ENCODE peak calls at places on chromosomes 12 and 14, in seven cellular contexts. One of them, this sample, is unnamed.
A peak's percentile ranks its signal among the peaks of the same experiment; 100 is the strongest.

GRCh38 chr14:77459072-77459723 is 1.3 kb downstream of the AHSA1 start:
- DNase-seq in HTR-8/SVneo: peak; percentile 64
- DNase-seq in 8988T: no peak
- DNase-seq in CD4-positive, CD25-positive, alpha-beta regulatory T cell: peak; percentile 80
- DNase-seq in left lung: no peak
- DNase-seq in lower leg skin: peak; percentile 50
- DNase-seq in activated CD4-positive, alpha-beta T cell treated with anti-CD3 and anti-CD28 coated beads, Interleukin-2, amount 50 U/mL, for 4 hours: peak; percentile 48
- DNase-seq in this sample: peak; percentile 63

GRCh38 chr12:58009355-58009754 is 68.0 kb downstream of the ATP23 start:
- DNase-seq in CD4-positive, CD25-positive, alpha-beta regulatory T cell: no peak
- DNase-seq in left lung: no peak
- DNase-seq in lower leg skin: no peak
- DNase-seq in activated CD4-positive, alpha-beta T cell treated with anti-CD3 and anti-CD28 coated beads, Interleukin-2, amount 50 U/mL, for 4 hours: no peak
- DNase-seq in HTR-8/SVneo: no peak
- DNase-seq in 8988T: no peak
- DNase-seq in this sample: no peak

GRCh38 chr14:69559581-69560011 is 15.1 kb downstream of the CCDC177 start:
- DNase-seq in HTR-8/SVneo: no peak
- DNase-seq in CD4-positive, CD25-positive, alpha-beta regulatory T cell: no peak
- DNase-seq in left lung: no peak
- DNase-seq in activated CD4-positive, alpha-beta T cell treated with anti-CD3 and anti-CD28 coated beads, Interleukin-2, amount 50 U/mL, for 4 hours: no peak
- DNase-seq in 8988T: no peak
- DNase-seq in lower leg skin: no peak
- DNase-seq in this sample: no peak

GRCh38 chr12:14892726-14893442 is 7.2 kb upstream of the MGP start:
- DNase-seq in lower leg skin: peak; percentile 68
- DNase-seq in left lung: no peak
- DNase-seq in CD4-positive, CD25-positive, alpha-beta regulatory T cell: no peak
- DNase-seq in 8988T: no peak
- DNase-seq in activated CD4-positive, alpha-beta T cell treated with anti-CD3 and anti-CD28 coated beads, Interleukin-2, amount 50 U/mL, for 4 hours: no peak
- DNase-seq in HTR-8/SVneo: no peak
- DNase-seq in this sample: no peak

GRCh38 chr12:68825569-68826217 is 17.7 kb downstream of the MDM2 start:
- DNase-seq in activated CD4-positive, alpha-beta T cell treated with anti-CD3 and anti-CD28 coated beads, Interleukin-2, amount 50 U/mL, for 4 hours: no peak
- DNase-seq in 8988T: no peak
- DNase-seq in CD4-positive, CD25-positive, alpha-beta regulatory T cell: no peak
- DNase-seq in left lung: no peak
- DNase-seq in lower leg skin: no peak
- DNase-seq in HTR-8/SVneo: no peak
- DNase-seq in this sample: no peak

GRCh38 chr14:36227344-36227743 is 50.8 kb upstream of the PTCSC3 start:
- DNase-seq in lower leg skin: no peak
- DNase-seq in HTR-8/SVneo: no peak
- DNase-seq in CD4-positive, CD25-positive, alpha-beta regulatory T cell: no peak
- DNase-seq in activated CD4-positive, alpha-beta T cell treated with anti-CD3 and anti-CD28 coated beads, Interleukin-2, amount 50 U/mL, for 4 hours: no peak
- DNase-seq in left lung: no peak
- DNase-seq in 8988T: no peak
- DNase-seq in this sample: no peak

GRCh38 chr12:53097564-53098353 is at the start of gene IGFBP6:
- DNase-seq in CD4-positive, CD25-positive, alpha-beta regulatory T cell: peak; percentile 73
- DNase-seq in left lung: peak; percentile 56
- DNase-seq in activated CD4-positive, alpha-beta T cell treated with anti-CD3 and anti-CD28 coated beads, Interleukin-2, amount 50 U/mL, for 4 hours: peak; percentile 23
- DNase-seq in HTR-8/SVneo: peak; percentile 30
- DNase-seq in lower leg skin: no peak
- DNase-seq in 8988T: no peak
- DNase-seq in this sample: peak; percentile 41

GRCh38 chr14:21846227-21846885 is 172.7 kb upstream of the OR4E1 start:
- DNase-seq in CD4-positive, CD25-positive, alpha-beta regulatory T cell: peak; percentile 65
- DNase-seq in activated CD4-positive, alpha-beta T cell treated with anti-CD3 and anti-CD28 coated beads, Interleukin-2, amount 50 U/mL, for 4 hours: peak; percentile 70
- DNase-seq in 8988T: no peak
- DNase-seq in HTR-8/SVneo: no peak
- DNase-seq in left lung: no peak
- DNase-seq in lower leg skin: no peak
- DNase-seq in this sample: peak; percentile 54

GRCh38 chr12:121009744-121010143 is 6.5 kb downstream of the C12orf43 start:
- DNase-seq in HTR-8/SVneo: peak; percentile 56
- DNase-seq in 8988T: peak; percentile 60
- DNase-seq in lower leg skin: no peak
- DNase-seq in activated CD4-positive, alpha-beta T cell treated with anti-CD3 and anti-CD28 coated beads, Interleukin-2, amount 50 U/mL, for 4 hours: no peak
- DNase-seq in left lung: no peak
- DNase-seq in CD4-positive, CD25-positive, alpha-beta regulatory T cell: no peak
- DNase-seq in this sample: no peak

GRCh38 chr14:29548948-29549370 is 378.7 kb downstream of the PRKD1 start:
- DNase-seq in HTR-8/SVneo: peak; percentile 77
- DNase-seq in 8988T: peak; percentile 20
- DNase-seq in activated CD4-positive, alpha-beta T cell treated with anti-CD3 and anti-CD28 coated beads, Interleukin-2, amount 50 U/mL, for 4 hours: no peak
- DNase-seq in lower leg skin: no peak
- DNase-seq in left lung: no peak
- DNase-seq in CD4-positive, CD25-positive, alpha-beta regulatory T cell: peak; percentile 16
- DNase-seq in this sample: no peak

GRCh38 chr12:25377475-25378179 is 126.9 kb upstream of the KRAS start:
- DNase-seq in CD4-positive, CD25-positive, alpha-beta regulatory T cell: peak; percentile 86
- DNase-seq in 8988T: no peak
- DNase-seq in HTR-8/SVneo: no peak
- DNase-seq in lower leg skin: no peak
- DNase-seq in activated CD4-positive, alpha-beta T cell treated with anti-CD3 and anti-CD28 coated beads, Interleukin-2, amount 50 U/mL, for 4 hours: peak; percentile 33
- DNase-seq in left lung: no peak
- DNase-seq in this sample: peak; percentile 21

GRCh38 chr12:42382013-42382696 is 56.2 kb downstream of the PPHLN1 start:
- DNase-seq in lower leg skin: no peak
- DNase-seq in left lung: no peak
- DNase-seq in 8988T: no peak
- DNase-seq in activated CD4-positive, alpha-beta T cell treated with anti-CD3 and anti-CD28 coated beads, Interleukin-2, amount 50 U/mL, for 4 hours: no peak
- DNase-seq in CD4-positive, CD25-positive, alpha-beta regulatory T cell: no peak
- DNase-seq in HTR-8/SVneo: no peak
- DNase-seq in this sample: no peak

GRCh38 chr14:101585211-101585610 is 23.9 kb downstream of the DIO3 start:
- DNase-seq in 8988T: no peak
- DNase-seq in HTR-8/SVneo: no peak
- DNase-seq in CD4-positive, CD25-positive, alpha-beta regulatory T cell: no peak
- DNase-seq in activated CD4-positive, alpha-beta T cell treated with anti-CD3 and anti-CD28 coated beads, Interleukin-2, amount 50 U/mL, for 4 hours: no peak
- DNase-seq in left lung: no peak
- DNase-seq in lower leg skin: no peak
- DNase-seq in this sample: no peak

GRCh38 chr12:120231316-120232011 is 30.6 kb upstream of the RPLP0 start:
- DNase-seq in 8988T: peak; percentile 72
- DNase-seq in activated CD4-positive, alpha-beta T cell treated with anti-CD3 and anti-CD28 coated beads, Interleukin-2, amount 50 U/mL, for 4 hours: peak; percentile 82
- DNase-seq in lower leg skin: no peak
- DNase-seq in HTR-8/SVneo: peak; percentile 90
- DNase-seq in left lung: peak; percentile 70
- DNase-seq in CD4-positive, CD25-positive, alpha-beta regulatory T cell: peak; percentile 82
- DNase-seq in this sample: peak; percentile 64

GRCh38 chr12:93519859-93520258 is 52.5 kb downstream of the MRPL42 start:
- DNase-seq in left lung: no peak
- DNase-seq in lower leg skin: no peak
- DNase-seq in activated CD4-positive, alpha-beta T cell treated with anti-CD3 and anti-CD28 coated beads, Interleukin-2, amount 50 U/mL, for 4 hours: no peak
- DNase-seq in 8988T: no peak
- DNase-seq in HTR-8/SVneo: no peak
- DNase-seq in CD4-positive, CD25-positive, alpha-beta regulatory T cell: no peak
- DNase-seq in this sample: no peak

GRCh38 chr14:80926706-80927384 is 14.7 kb downstream of the CEP128 start:
- DNase-seq in HTR-8/SVneo: no peak
- DNase-seq in 8988T: no peak
- DNase-seq in activated CD4-positive, alpha-beta T cell treated with anti-CD3 and anti-CD28 coated beads, Interleukin-2, amount 50 U/mL, for 4 hours: no peak
- DNase-seq in left lung: no peak
- DNase-seq in lower leg skin: no peak
- DNase-seq in CD4-positive, CD25-positive, alpha-beta regulatory T cell: no peak
- DNase-seq in this sample: no peak

GRCh38 chr12:54684636-54685630 is 36.8 kb upstream of the DCD start:
- DNase-seq in 8988T: no peak
- DNase-seq in CD4-positive, CD25-positive, alpha-beta regulatory T cell: no peak
- DNase-seq in lower leg skin: no peak
- DNase-seq in activated CD4-positive, alpha-beta T cell treated with anti-CD3 and anti-CD28 coated beads, Interleukin-2, amount 50 U/mL, for 4 hours: no peak
- DNase-seq in HTR-8/SVneo: no peak
- DNase-seq in left lung: no peak
- DNase-seq in this sample: no peak

GRCh38 chr12:38930994-38931393 is 25.6 kb upstream of the CPNE8 start:
- DNase-seq in HTR-8/SVneo: no peak
- DNase-seq in activated CD4-positive, alpha-beta T cell treated with anti-CD3 and anti-CD28 coated beads, Interleukin-2, amount 50 U/mL, for 4 hours: no peak
- DNase-seq in lower leg skin: no peak
- DNase-seq in 8988T: no peak
- DNase-seq in CD4-positive, CD25-positive, alpha-beta regulatory T cell: no peak
- DNase-seq in left lung: no peak
- DNase-seq in this sample: no peak

GRCh38 chr12:51025182-51025747 is 919 bp downstream of the SLC11A2 start:
- DNase-seq in activated CD4-positive, alpha-beta T cell treated with anti-CD3 and anti-CD28 coated beads, Interleukin-2, amount 50 U/mL, for 4 hours: no peak
- DNase-seq in 8988T: no peak
- DNase-seq in CD4-positive, CD25-positive, alpha-beta regulatory T cell: no peak
- DNase-seq in lower leg skin: no peak
- DNase-seq in left lung: no peak
- DNase-seq in HTR-8/SVneo: no peak
- DNase-seq in this sample: no peak

GRCh38 chr12:4626543-4626942 is 22.3 kb downstream of the AKAP3 start:
- DNase-seq in activated CD4-positive, alpha-beta T cell treated with anti-CD3 and anti-CD28 coated beads, Interleukin-2, amount 50 U/mL, for 4 hours: no peak
- DNase-seq in HTR-8/SVneo: no peak
- DNase-seq in 8988T: no peak
- DNase-seq in left lung: no peak
- DNase-seq in lower leg skin: no peak
- DNase-seq in CD4-positive, CD25-positive, alpha-beta regulatory T cell: no peak
- DNase-seq in this sample: no peak

GRCh38 chr12:67714648-67715047 is 66.1 kb downstream of the DYRK2 start:
- DNase-seq in lower leg skin: no peak
- DNase-seq in HTR-8/SVneo: no peak
- DNase-seq in activated CD4-positive, alpha-beta T cell treated with anti-CD3 and anti-CD28 coated beads, Interleukin-2, amount 50 U/mL, for 4 hours: no peak
- DNase-seq in 8988T: no peak
- DNase-seq in left lung: no peak
- DNase-seq in CD4-positive, CD25-positive, alpha-beta regulatory T cell: no peak
- DNase-seq in this sample: no peak

GRCh38 chr14:78227466-78228077 is 57.4 kb downstream of the NRXN3 start:
- DNase-seq in left lung: no peak
- DNase-seq in 8988T: no peak
- DNase-seq in CD4-positive, CD25-positive, alpha-beta regulatory T cell: no peak
- DNase-seq in lower leg skin: no peak
- DNase-seq in HTR-8/SVneo: no peak
- DNase-seq in activated CD4-positive, alpha-beta T cell treated with anti-CD3 and anti-CD28 coated beads, Interleukin-2, amount 50 U/mL, for 4 hours: no peak
- DNase-seq in this sample: no peak

GRCh38 chr12:119008691-119009221 is 27.4 kb downstream of the SRRM4 start:
- DNase-seq in activated CD4-positive, alpha-beta T cell treated with anti-CD3 and anti-CD28 coated beads, Interleukin-2, amount 50 U/mL, for 4 hours: no peak
- DNase-seq in 8988T: no peak
- DNase-seq in CD4-positive, CD25-positive, alpha-beta regulatory T cell: no peak
- DNase-seq in left lung: no peak
- DNase-seq in lower leg skin: no peak
- DNase-seq in HTR-8/SVneo: no peak
- DNase-seq in this sample: no peak

GRCh38 chr14:69997849-69998248 is 118.6 kb downstream of the SMOC1 start:
- DNase-seq in left lung: no peak
- DNase-seq in HTR-8/SVneo: peak; percentile 94
- DNase-seq in activated CD4-positive, alpha-beta T cell treated with anti-CD3 and anti-CD28 coated beads, Interleukin-2, amount 50 U/mL, for 4 hours: no peak
- DNase-seq in 8988T: no peak
- DNase-seq in lower leg skin: no peak
- DNase-seq in CD4-positive, CD25-positive, alpha-beta regulatory T cell: no peak
- DNase-seq in this sample: no peak

GRCh38 chr14:29311983-29312382 is 545.4 kb downstream of the FOXG1 start:
- DNase-seq in HTR-8/SVneo: no peak
- DNase-seq in lower leg skin: no peak
- DNase-seq in activated CD4-positive, alpha-beta T cell treated with anti-CD3 and anti-CD28 coated beads, Interleukin-2, amount 50 U/mL, for 4 hours: no peak
- DNase-seq in left lung: no peak
- DNase-seq in CD4-positive, CD25-positive, alpha-beta regulatory T cell: no peak
- DNase-seq in 8988T: no peak
- DNase-seq in this sample: no peak

GRCh38 chr12:10366875-10367274 is 23.0 kb downstream of the KLRK1 start:
- DNase-seq in 8988T: no peak
- DNase-seq in CD4-positive, CD25-positive, alpha-beta regulatory T cell: no peak
- DNase-seq in activated CD4-positive, alpha-beta T cell treated with anti-CD3 and anti-CD28 coated beads, Interleukin-2, amount 50 U/mL, for 4 hours: no peak
- DNase-seq in lower leg skin: no peak
- DNase-seq in HTR-8/SVneo: no peak
- DNase-seq in left lung: no peak
- DNase-seq in this sample: no peak

GRCh38 chr14:100066984-100067383 is 1.8 kb downstream of the EVL start:
- DNase-seq in 8988T: no peak
- DNase-seq in CD4-positive, CD25-positive, alpha-beta regulatory T cell: peak; percentile 56
- DNase-seq in HTR-8/SVneo: no peak
- DNase-seq in left lung: no peak
- DNase-seq in lower leg skin: no peak
- DNase-seq in activated CD4-positive, alpha-beta T cell treated with anti-CD3 and anti-CD28 coated beads, Interleukin-2, amount 50 U/mL, for 4 hours: no peak
- DNase-seq in this sample: no peak

GRCh38 chr12:32027684-32028355 is 68.6 kb downstream of the RESF1 start:
- DNase-seq in 8988T: no peak
- DNase-seq in lower leg skin: no peak
- DNase-seq in HTR-8/SVneo: no peak
- DNase-seq in left lung: no peak
- DNase-seq in CD4-positive, CD25-positive, alpha-beta regulatory T cell: no peak
- DNase-seq in activated CD4-positive, alpha-beta T cell treated with anti-CD3 and anti-CD28 coated beads, Interleukin-2, amount 50 U/mL, for 4 hours: no peak
- DNase-seq in this sample: no peak

GRCh38 chr12:76836633-76837032 is 42.2 kb downstream of the CSRP2 start:
- DNase-seq in activated CD4-positive, alpha-beta T cell treated with anti-CD3 and anti-CD28 coated beads, Interleukin-2, amount 50 U/mL, for 4 hours: no peak
- DNase-seq in 8988T: no peak
- DNase-seq in left lung: no peak
- DNase-seq in CD4-positive, CD25-positive, alpha-beta regulatory T cell: no peak
- DNase-seq in lower leg skin: no peak
- DNase-seq in HTR-8/SVneo: no peak
- DNase-seq in this sample: no peak

GRCh38 chr14:81302613-81303012 is 81.9 kb upstream of the GTF2A1 start:
- DNase-seq in left lung: no peak
- DNase-seq in activated CD4-positive, alpha-beta T cell treated with anti-CD3 and anti-CD28 coated beads, Interleukin-2, amount 50 U/mL, for 4 hours: no peak
- DNase-seq in 8988T: no peak
- DNase-seq in lower leg skin: no peak
- DNase-seq in HTR-8/SVneo: no peak
- DNase-seq in CD4-positive, CD25-positive, alpha-beta regulatory T cell: no peak
- DNase-seq in this sample: no peak

GRCh38 chr14:34224221-34224620 is 237.8 kb downstream of the SPTSSA start:
- DNase-seq in lower leg skin: no peak
- DNase-seq in CD4-positive, CD25-positive, alpha-beta regulatory T cell: no peak
- DNase-seq in 8988T: no peak
- DNase-seq in left lung: no peak
- DNase-seq in activated CD4-positive, alpha-beta T cell treated with anti-CD3 and anti-CD28 coated beads, Interleukin-2, amount 50 U/mL, for 4 hours: no peak
- DNase-seq in HTR-8/SVneo: no peak
- DNase-seq in this sample: no peak

GRCh38 chr12:96171905-96172304 is 22.3 kb upstream of the ELK3 start:
- DNase-seq in left lung: no peak
- DNase-seq in HTR-8/SVneo: no peak
- DNase-seq in CD4-positive, CD25-positive, alpha-beta regulatory T cell: no peak
- DNase-seq in 8988T: no peak
- DNase-seq in lower leg skin: no peak
- DNase-seq in activated CD4-positive, alpha-beta T cell treated with anti-CD3 and anti-CD28 coated beads, Interleukin-2, amount 50 U/mL, for 4 hours: no peak
- DNase-seq in this sample: no peak

GRCh38 chr14:54261283-54261682 is 135.5 kb upstream of the CDKN3 start:
- DNase-seq in activated CD4-positive, alpha-beta T cell treated with anti-CD3 and anti-CD28 coated beads, Interleukin-2, amount 50 U/mL, for 4 hours: no peak
- DNase-seq in HTR-8/SVneo: no peak
- DNase-seq in left lung: no peak
- DNase-seq in CD4-positive, CD25-positive, alpha-beta regulatory T cell: no peak
- DNase-seq in lower leg skin: no peak
- DNase-seq in 8988T: no peak
- DNase-seq in this sample: no peak

GRCh38 chr12:94057262-94058151 is 90.9 kb upstream of the PLXNC1 start:
- DNase-seq in activated CD4-positive, alpha-beta T cell treated with anti-CD3 and anti-CD28 coated beads, Interleukin-2, amount 50 U/mL, for 4 hours: no peak
- DNase-seq in CD4-positive, CD25-positive, alpha-beta regulatory T cell: no peak
- DNase-seq in left lung: no peak
- DNase-seq in HTR-8/SVneo: no peak
- DNase-seq in 8988T: no peak
- DNase-seq in lower leg skin: no peak
- DNase-seq in this sample: no peak

GRCh38 chr12:7108042-7108927 is 729 bp downstream of the C1RL start:
- DNase-seq in CD4-positive, CD25-positive, alpha-beta regulatory T cell: peak; percentile 94
- DNase-seq in 8988T: no peak
- DNase-seq in lower leg skin: peak; percentile 53
- DNase-seq in HTR-8/SVneo: peak; percentile 90
- DNase-seq in left lung: peak; percentile 87
- DNase-seq in activated CD4-positive, alpha-beta T cell treated with anti-CD3 and anti-CD28 coated beads, Interleukin-2, amount 50 U/mL, for 4 hours: peak; percentile 59
- DNase-seq in this sample: peak; percentile 69

GRCh38 chr12:117718559-117718958 is 250.2 kb downstream of the KSR2 start:
- DNase-seq in HTR-8/SVneo: no peak
- DNase-seq in 8988T: no peak
- DNase-seq in CD4-positive, CD25-positive, alpha-beta regulatory T cell: no peak
- DNase-seq in left lung: no peak
- DNase-seq in activated CD4-positive, alpha-beta T cell treated with anti-CD3 and anti-CD28 coated beads, Interleukin-2, amount 50 U/mL, for 4 hours: no peak
- DNase-seq in lower leg skin: no peak
- DNase-seq in this sample: no peak

GRCh38 chr12:82223421-82223820 is 134.8 kb downstream of the CCDC59 start:
- DNase-seq in lower leg skin: no peak
- DNase-seq in activated CD4-positive, alpha-beta T cell treated with anti-CD3 and anti-CD28 coated beads, Interleukin-2, amount 50 U/mL, for 4 hours: no peak
- DNase-seq in left lung: no peak
- DNase-seq in HTR-8/SVneo: no peak
- DNase-seq in CD4-positive, CD25-positive, alpha-beta regulatory T cell: no peak
- DNase-seq in 8988T: no peak
- DNase-seq in this sample: no peak

GRCh38 chr12:77231548-77231947 is 166.2 kb upstream of the E2F7 start:
- DNase-seq in 8988T: no peak
- DNase-seq in HTR-8/SVneo: no peak
- DNase-seq in activated CD4-positive, alpha-beta T cell treated with anti-CD3 and anti-CD28 coated beads, Interleukin-2, amount 50 U/mL, for 4 hours: no peak
- DNase-seq in left lung: peak; percentile 38
- DNase-seq in CD4-positive, CD25-positive, alpha-beta regulatory T cell: no peak
- DNase-seq in lower leg skin: peak; percentile 51
- DNase-seq in this sample: no peak

This sample was measured in stimulated activated CD4-positive, alpha-beta T cell treated with anti-CD3 and anti-CD28 coated beads, TNF-alpha, amount 100 ng/mL, for 48 hours.